ENCODE peak calls at places on chromosomes 4 and X, in six cellular contexts. D, S, O, F, R and V are unnamed samples.

GRCh38 chr4:21327976-21328700 is 620.4 kb downstream of the KCNIP4 start:
- DNase-seq in R (no peak), S (no peak), O (no peak), D (no peak), F (no peak), V (no peak)

GRCh38 chr4:121114756-121115155 is 42.4 kb upstream of the NDNF start:
- DNase-seq in D (no peak), O (no peak), F (no peak), R (no peak), S (no peak), V (no peak)

GRCh38 chrX:115679460-115679859 is 118.5 kb downstream of the PLS3 start:
- DNase-seq in R (peak), O (peak), D (no peak), S (peak), F (peak), V (no peak)

GRCh38 chr4:134470544-134470943 is 269.0 kb upstream of the PABPC4L start:
- DNase-seq in S (no peak), F (peak), D (no peak), R (peak), O (peak), V (no peak)

GRCh38 chrX:103932133-103932532 is 30.3 kb upstream of the TMSB15B start:
- DNase-seq in F (no peak), D (no peak), R (no peak), S (no peak), O (no peak), V (no peak)

GRCh38 chr4:142961866-142962265 is 115.8 kb upstream of the INPP4B start:
- DNase-seq in S (no peak), O (peak), R (peak), F (no peak), D (no peak), V (no peak)

GRCh38 chr4:25402521-25402920 is 25.5 kb downstream of the ANAPC4 start:
- DNase-seq in D (no peak), F (peak), R (no peak), O (peak), S (peak), V (no peak)

GRCh38 chr4:88722276-88722780 is 24.7 kb upstream of the NAP1L5 start:
- DNase-seq in F (no peak), R (no peak), D (no peak), O (no peak), S (no peak), V (no peak)

GRCh38 chrX:145910017-145910416 is 92.4 kb downstream of the SLITRK2 start:
- DNase-seq in D (no peak), R (no peak), O (no peak), S (no peak), F (no peak), V (no peak)

GRCh38 chr4:185542626-185543336 is 7.5 kb upstream of the PDLIM3 start:
- DNase-seq in D (no peak), F (peak), O (peak), S (peak), R (peak), V (peak)

GRCh38 chrX:133191739-133192039 is 26.5 kb downstream of the TFDP3 start:
- DNase-seq in R (no peak), S (no peak), O (no peak), D (no peak), F (no peak), V (no peak)

GRCh38 chrX:7514871-7515599 is 327.9 kb upstream of the VCX start:
- DNase-seq in R (peak), O (no peak), F (no peak), S (no peak), D (no peak), V (peak)

GRCh38 chr4:76016383-76016782 is 6.9 kb downstream of the CXCL10 start:
- DNase-seq in O (no peak), F (no peak), S (no peak), R (no peak), D (no peak), V (no peak)

GRCh38 chrX:109274806-109275205 is 207.1 kb downstream of the GUCY2F start:
- DNase-seq in R (no peak), S (no peak), F (no peak), D (no peak), O (no peak), V (no peak)

GRCh38 chr4:95084584-95084983 is 326.8 kb downstream of the BMPR1B start:
- DNase-seq in R (no peak), O (no peak), S (no peak), F (peak), D (no peak), V (no peak)

GRCh38 chr4:83993774-83994173 is 457.9 kb downstream of the GPAT3 start:
- DNase-seq in O (no peak), F (no peak), S (no peak), D (no peak), R (peak), V (no peak)

GRCh38 chrX:41589634-41590270 is 99.0 kb upstream of the GPR34 start:
- DNase-seq in O (peak), S (peak), F (peak), D (no peak), R (no peak), V (peak)

GRCh38 chrX:86171366-86171765 is 23.1 kb downstream of the DACH2 start:
- DNase-seq in R (peak), O (peak), D (no peak), S (peak), F (no peak), V (no peak)

GRCh38 chr4:133969202-133969873 is 232.3 kb downstream of the PABPC4L start:
- DNase-seq in D (no peak), S (peak), O (peak), R (peak), F (peak), V (no peak)

GRCh38 chrX:145843196-145843595 is 25.6 kb downstream of the SLITRK2 start:
- DNase-seq in S (no peak), R (no peak), D (peak), O (no peak), F (no peak), V (no peak)

GRCh38 chr4:41747230-41748055 is 1.1 kb downstream of the PHOX2B start:
- DNase-seq in S (no peak), R (no peak), F (no peak), O (no peak), D (no peak), V (no peak)

GRCh38 chr4:1842339-1842895 is 13.5 kb downstream of the LETM1 start:
- DNase-seq in D (no peak), R (no peak), S (no peak), O (no peak), F (peak), V (no peak)

GRCh38 chr4:63218837-63219236 is 1190.4 kb downstream of the TECRL start:
- DNase-seq in F (no peak), O (no peak), S (no peak), R (no peak), D (no peak), V (no peak)

DNA sequence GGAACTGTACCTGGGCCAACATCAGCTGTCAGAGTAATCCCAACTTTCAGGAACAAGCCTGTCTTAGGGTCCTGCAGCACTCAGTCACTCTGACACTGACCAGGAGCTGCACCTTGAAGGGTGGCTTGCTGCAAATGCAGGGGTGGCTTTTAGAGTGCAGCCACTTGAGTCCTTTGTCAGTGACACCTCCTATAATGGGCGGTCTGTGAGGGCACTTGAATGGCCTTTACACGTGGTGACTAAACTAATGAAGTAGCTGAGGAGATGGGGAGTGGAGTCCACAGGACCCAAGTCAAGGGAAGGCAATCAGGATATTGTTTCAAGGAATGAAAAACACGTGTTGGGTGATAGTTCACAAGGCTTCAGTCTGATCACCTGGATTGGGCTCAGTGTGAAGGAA is 11.1 kb upstream of the LNX1 start:
- DNase-seq in S (no peak), O (no peak), D (no peak), F (no peak), R (no peak), V (no peak)
- H3K4me3 ChIP-seq in S (no peak), O (no peak), D (no peak), F (no peak), R (no peak), V (no peak)

DNA sequence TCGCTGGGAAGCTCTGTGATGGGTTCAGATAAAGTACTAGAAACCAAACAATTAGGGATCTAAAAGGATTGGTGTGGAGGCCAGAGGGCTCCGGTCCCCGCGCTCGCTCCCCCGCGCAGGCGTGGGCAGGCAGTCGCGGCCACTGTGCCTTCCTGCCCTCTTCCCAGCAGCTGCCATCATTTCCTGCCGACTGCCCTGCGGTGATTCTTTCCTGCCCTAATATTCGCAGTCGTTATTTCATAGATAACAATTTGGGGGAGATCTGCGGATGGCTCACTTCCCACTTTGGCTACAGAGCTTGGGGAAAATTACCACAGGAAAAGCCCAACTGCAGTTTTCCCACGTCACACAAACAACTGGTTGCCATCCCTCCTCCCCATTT is 2.2 kb downstream of the GRIA2 start:
- DNase-seq in S (no peak), D (no peak), O (no peak), R (no peak), F (peak), V (no peak)
- H3K4me3 ChIP-seq in S (peak), D (peak), O (peak), R (no peak), F (peak), V (peak)

DNA sequence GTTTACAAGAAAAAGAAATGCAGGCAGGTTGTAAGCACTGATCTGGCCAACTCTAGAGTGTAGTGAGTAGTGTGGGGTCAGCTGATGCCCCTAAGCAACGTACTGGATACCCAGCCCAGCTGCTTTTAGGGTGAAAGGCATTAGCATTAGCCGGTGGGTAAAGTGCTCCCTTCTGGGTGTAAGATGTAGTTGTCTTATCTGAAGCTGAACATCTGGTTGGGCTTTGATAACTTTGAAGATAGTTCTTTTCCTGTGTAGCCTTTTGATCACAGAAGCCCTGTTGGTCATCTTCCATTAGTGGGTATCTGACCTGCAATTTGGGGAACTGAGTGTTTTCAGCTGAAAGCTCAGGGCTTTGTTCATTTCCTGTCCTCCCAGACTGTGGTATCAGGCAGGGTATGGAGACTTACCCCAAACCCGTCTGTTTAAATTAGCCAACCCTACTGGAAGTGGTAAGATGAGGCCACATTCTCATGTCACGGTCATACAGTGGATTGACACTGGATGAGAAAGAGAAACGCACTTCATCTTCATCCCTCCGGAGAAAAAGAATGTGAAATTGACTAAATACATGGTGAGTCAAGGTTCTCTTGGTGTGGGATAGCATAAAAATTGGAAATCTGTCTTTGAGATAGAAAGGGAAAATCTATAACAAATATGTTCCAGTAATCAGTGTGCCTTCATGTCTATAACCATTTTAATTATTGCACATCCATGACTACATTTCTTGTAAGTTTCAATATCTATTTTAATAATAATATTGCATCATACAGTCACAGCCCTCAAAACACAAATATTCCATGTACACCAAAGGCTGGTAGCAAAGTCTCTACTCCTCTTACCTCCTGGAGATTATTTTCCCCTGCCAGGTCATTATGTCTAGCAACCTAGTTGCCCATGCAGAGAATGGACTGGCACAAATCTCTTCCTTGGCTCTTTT is 8.7 kb downstream of the RHOH start:
- DNase-seq in R (no peak), D (no peak), F (no peak), S (no peak), O (no peak), V (no peak)
- H3K4me3 ChIP-seq in R (no peak), D (no peak), F (no peak), S (no peak), O (no peak), V (no peak)

GRCh38 chr4:123443401-123444297 is 47.1 kb downstream of the SPRY1 start:
- DNase-seq in O (peak), F (peak), R (peak), D (no peak), S (peak), V (no peak)
- H3K4me3 ChIP-seq in O (no peak), F (no peak), R (peak), D (peak), S (no peak), V (no peak)

GRCh38 chr4:80189581-80189955 is 7.7 kb upstream of the PRDM8 start:
- DNase-seq in R (no peak), F (no peak), D (no peak), S (no peak), O (no peak), V (no peak)
- H3K4me3 ChIP-seq in R (no peak), F (peak), D (no peak), S (peak), O (no peak), V (no peak)

GRCh38 chrX:13688772-13689518 is at the start of gene RAB9A:
- DNase-seq in D (peak), O (peak), R (peak), F (peak), S (peak), V (no peak)

GRCh38 chrX:13689519-13690211 is 737 bp downstream of the RAB9A start:
- DNase-seq in F (peak), O (peak), S (peak), R (no peak), D (no peak), V (no peak)

GRCh38 chrX:13691845-13692334 is 3.0 kb downstream of the RAB9A start:
- DNase-seq in S (no peak), O (no peak), R (no peak), D (no peak), F (peak), V (no peak)

GRCh38 chrX:13692771-13693231 is 3.9 kb downstream of the RAB9A start:
- DNase-seq in F (peak), D (no peak), R (no peak), S (no peak), O (no peak), V (no peak)

GRCh38 chrX:13690836-13691235 is 1.9 kb downstream of the RAB9A start:
- DNase-seq in S (no peak), O (no peak), D (no peak), F (no peak), R (no peak), V (no peak)
- H3K4me3 ChIP-seq in S (peak), O (no peak), D (peak), F (peak), R (peak), V (peak)